ENCODE peak calls at places on chromosomes 5 and 9, in eight cellular contexts. K, Z, A, T, S, X, R and J are unnamed samples.

GRCh38 chr9:131773911-131774379 is 34.1 kb upstream of the RAPGEF1 start:
- DNase-seq in X (no peak), T (peak; percentile 93), R (peak; percentile 65), A (no peak), K (peak; percentile 46), S (peak; percentile 72), Z (peak; percentile 41), J (peak; percentile 21)

GRCh38 chr5:174424219-174425053 is 299.9 kb upstream of the MSX2 start:
- DNase-seq in X (no peak), A (no peak), Z (no peak), S (peak; percentile 15), T (no peak), K (no peak), R (no peak), J (no peak)

GRCh38 chr5:152349683-152350526 is 55.2 kb downstream of the NMUR2 start:
- DNase-seq in X (no peak), K (peak; percentile 14), A (peak; percentile 45), T (peak; percentile 68), R (peak; percentile 14), S (peak; percentile 24), Z (peak; percentile 21), J (peak; percentile 41)

GRCh38 chr9:129580211-129580915 is 40.5 kb downstream of the C9orf50 start:
- DNase-seq in A (no peak), T (no peak), Z (peak; percentile 91), S (no peak), X (no peak), R (no peak), K (no peak), J (no peak)

GRCh38 chr5:159286420-159287035 is 23.4 kb downstream of the UBLCP1 start:
- DNase-seq in R (peak; percentile 48), K (no peak), Z (peak; percentile 5), A (no peak), X (no peak), T (peak; percentile 60), S (peak; percentile 69), J (peak; percentile 8)

GRCh38 chr5:175340180-175340579 is 103.8 kb downstream of the DRD1 start:
- DNase-seq in Z (no peak), S (no peak), T (no peak), R (no peak), K (no peak), A (no peak), X (no peak), J (no peak)

GRCh38 chr5:66174338-66174737 is 30.2 kb downstream of the SREK1 start:
- DNase-seq in A (no peak), T (no peak), R (peak; percentile 47), X (no peak), Z (peak; percentile 3), S (peak; percentile 58), K (peak; percentile 45), J (no peak)

GRCh38 chr5:73121109-73121443 is 701 bp downstream of the TMEM171 start:
- DNase-seq in X (no peak), K (peak; percentile 49), A (no peak), Z (no peak), T (no peak), R (peak; percentile 47), S (no peak), J (peak; percentile 38)

GRCh38 chr9:16361118-16361517 is 509.4 kb downstream of the BNC2 start:
- DNase-seq in R (peak; percentile 64), K (no peak), Z (no peak), T (no peak), A (no peak), S (no peak), X (no peak), J (no peak)

GRCh38 chr9:110842976-110843375 is 174.4 kb downstream of the MUSK start:
- DNase-seq in Z (no peak), A (no peak), K (no peak), X (no peak), S (no peak), R (peak; percentile 46), T (no peak), J (no peak)

GRCh38 chr5:142727736-142728047 is 41.8 kb upstream of the FGF1 start:
- DNase-seq in A (no peak), S (no peak), X (no peak), T (no peak), R (no peak), Z (no peak), K (no peak), J (no peak)
- H3K27ac ChIP-seq in A (no peak overlapping the region), S (no peak overlapping the region), X (no peak overlapping the region), T (no peak overlapping the region), R (no peak overlapping the region), Z (no peak overlapping the region), K (no peak overlapping the region), J (no peak overlapping the region)

GRCh38 chr9:690517-691111 is 150.9 kb upstream of the DMRT1 start:
- DNase-seq in T (no peak), R (no peak), K (no peak), Z (no peak), X (no peak), S (no peak), A (no peak), J (no peak)

GRCh38 chr9:687034-687785 is 154.3 kb upstream of the DMRT1 start:
- DNase-seq in S (no peak), X (no peak), T (no peak), Z (no peak), K (no peak), R (no peak), A (no peak), J (no peak)

GRCh38 chr9:684950-685340 is 156.6 kb upstream of the DMRT1 start:
- DNase-seq in Z (peak; percentile 59), X (no peak), S (peak; percentile 67), K (peak; percentile 80), T (no peak), A (no peak), R (peak; percentile 88), J (no peak)

GRCh38 chr9:686381-686813 is 155.1 kb upstream of the DMRT1 start:
- DNase-seq in K (no peak), R (no peak), S (peak; percentile 31), T (no peak), Z (no peak), X (no peak), A (no peak), J (no peak)

DNA sequence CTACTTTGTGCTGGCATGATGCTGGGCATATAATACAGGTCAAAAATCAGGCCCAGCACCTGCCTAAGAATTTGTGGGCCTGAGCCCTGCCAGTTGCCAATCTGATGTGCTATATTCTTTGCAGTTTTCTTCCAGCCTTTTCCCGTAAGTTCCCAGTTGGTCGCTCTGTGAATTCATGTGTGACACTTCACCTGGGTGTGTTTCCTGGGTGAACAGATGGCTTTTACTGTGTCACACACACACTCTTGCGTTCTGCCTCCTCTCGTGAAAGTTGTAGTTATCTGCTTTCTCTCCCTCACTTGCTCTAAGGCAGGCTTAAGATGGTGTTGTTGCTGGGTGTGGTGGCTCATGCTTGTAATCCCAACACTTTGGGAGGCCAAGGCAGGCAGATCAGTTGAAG is 153.5 kb upstream of the DMRT1 start:
- DNase-seq in S (no peak), R (no peak), X (no peak), A (no peak), K (no peak), T (no peak), Z (no peak), J (no peak)
- H3K27ac ChIP-seq in S (no peak overlapping the region), R (no peak overlapping the region), X (no peak overlapping the region), A (no peak overlapping the region), K (no peak overlapping the region), T (no peak overlapping the region), Z (peak overlapping the region; percentile 14), J (no peak overlapping the region)

DNA sequence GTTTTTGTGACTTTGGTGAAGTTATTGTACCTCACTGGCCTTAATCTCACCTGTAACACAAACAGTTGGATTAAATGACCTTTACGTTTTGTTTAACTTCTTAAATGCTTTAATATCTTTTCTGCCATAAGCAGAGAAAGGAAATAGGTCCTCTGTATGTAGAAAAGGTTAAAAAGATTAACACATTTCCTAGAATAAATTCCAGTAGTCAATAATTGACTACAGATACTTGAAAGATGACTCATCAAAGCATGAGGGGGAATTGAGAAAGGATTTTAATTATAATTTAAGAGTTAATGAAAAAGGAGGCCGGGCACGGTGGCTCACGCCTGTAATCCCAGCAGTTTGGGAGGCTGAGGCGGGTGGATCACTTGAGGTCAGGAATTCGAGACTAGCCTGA is 35.8 kb upstream of the CMYA5 start:
- DNase-seq in S (no peak), T (no peak), A (no peak), Z (no peak), R (no peak), X (no peak), K (no peak), J (no peak)
- H3K27ac ChIP-seq in S (no peak overlapping the region), T (no peak overlapping the region), A (no peak overlapping the region), Z (no peak overlapping the region), R (no peak overlapping the region), X (no peak overlapping the region), K (no peak overlapping the region), J (no peak overlapping the region)

DNA sequence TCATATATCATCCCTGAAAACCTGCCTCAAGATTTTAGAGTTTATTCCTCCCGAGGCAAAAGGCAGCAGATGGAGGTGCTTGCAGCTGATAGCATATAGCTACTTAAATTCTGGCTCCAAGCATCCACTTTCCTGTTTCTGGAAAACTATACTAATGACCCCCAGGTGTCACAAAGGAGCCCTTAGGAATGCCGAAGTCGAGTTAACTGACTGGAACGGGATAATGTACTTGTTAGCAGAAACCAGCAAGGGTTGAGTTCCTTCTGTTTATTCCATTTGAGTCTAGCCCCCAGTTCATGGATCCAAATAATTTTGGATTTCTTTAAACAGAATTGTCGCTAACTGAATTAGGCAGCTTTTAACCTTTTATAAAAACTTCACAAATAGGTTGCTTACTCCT is 44.5 kb downstream of the PTTG1 start:
- DNase-seq in Z (no peak), A (no peak), X (no peak), S (no peak), T (no peak), K (no peak), R (no peak), J (no peak)
- H3K27ac ChIP-seq in Z (no peak overlapping the region), A (no peak overlapping the region), X (no peak overlapping the region), S (no peak overlapping the region), T (no peak overlapping the region), K (no peak overlapping the region), R (no peak overlapping the region), J (no peak overlapping the region)

GRCh38 chr9:112144807-112145206 is 30.3 kb downstream of the SUSD1 start:
- DNase-seq in X (no peak), Z (no peak), S (no peak), K (no peak), A (no peak), T (no peak), R (no peak), J (no peak)

GRCh38 chr9:112142420-112142819 is 32.7 kb downstream of the SUSD1 start:
- DNase-seq in A (no peak), X (no peak), T (no peak), S (no peak), K (no peak), Z (no peak), R (no peak), J (no peak)

GRCh38 chr9:112145886-112146285 is 29.2 kb downstream of the SUSD1 start:
- DNase-seq in A (no peak), S (no peak), K (peak; percentile 38), R (peak; percentile 11), T (no peak), Z (no peak), X (no peak), J (no peak)

GRCh38 chr9:112137066-112137465 is 38.0 kb downstream of the SUSD1 start:
- DNase-seq in K (no peak), A (no peak), R (no peak), X (no peak), T (no peak), S (no peak), Z (no peak), J (peak; percentile 40)

DNA sequence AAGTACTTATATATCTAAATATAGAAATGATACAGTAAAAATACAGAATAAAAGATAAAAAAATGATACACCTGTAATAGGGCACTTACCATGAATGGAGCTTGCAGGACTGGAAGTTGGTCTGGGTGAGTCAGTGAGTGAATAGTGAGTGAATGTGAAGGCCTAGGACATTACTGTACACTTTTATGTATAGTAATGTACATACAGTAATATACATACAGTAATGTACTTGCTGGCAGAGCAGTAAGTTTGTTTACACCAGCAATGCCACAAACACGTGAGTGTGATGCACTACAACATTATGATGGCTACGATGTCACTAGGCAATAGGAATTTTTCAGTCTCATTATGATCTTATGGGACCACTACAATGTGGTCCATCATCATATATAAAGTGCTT is 34.2 kb downstream of the SUSD1 start:
- DNase-seq in R (peak; percentile 22), S (no peak), X (no peak), A (no peak), Z (no peak), K (no peak), T (no peak), J (no peak)
- H3K27ac ChIP-seq in R (no peak overlapping the region), S (no peak overlapping the region), X (no peak overlapping the region), A (no peak overlapping the region), Z (no peak overlapping the region), K (no peak overlapping the region), T (no peak overlapping the region), J (no peak overlapping the region)